ENCODE peak calls at places on chromosomes 5 and 9, in four cellular contexts. One of them, this sample, is unnamed.

GRCh38 chr9:133347515-133347984 is 381 bp downstream of the MED22 start:
- DNase-seq in HCT116: no peak
- DNase-seq in K562: peak; percentile 82
- DNase-seq in HepG2: no peak
- DNase-seq in this sample: no peak

GRCh38 chr9:136051568-136052432 is 43.3 kb downstream of the NACC2 start:
- DNase-seq in HepG2: peak; percentile 96
- DNase-seq in K562: no peak
- DNase-seq in HCT116: peak; percentile 83
- DNase-seq in this sample: peak; percentile 64

GRCh38 chr9:113456235-113456634 is 7.3 kb upstream of the RGS3 start:
- DNase-seq in K562: no peak
- DNase-seq in HCT116: no peak
- DNase-seq in HepG2: peak; percentile 41
- DNase-seq in this sample: no peak

GRCh38 chr9:79687131-79687447 is 115.3 kb downstream of the TLE4 start:
- DNase-seq in HepG2: no peak
- DNase-seq in HCT116: no peak
- DNase-seq in K562: no peak
- DNase-seq in this sample: no peak

GRCh38 chr9:23394189-23394588 is 431.9 kb downstream of the ELAVL2 start:
- DNase-seq in K562: no peak
- DNase-seq in HCT116: no peak
- DNase-seq in HepG2: no peak
- DNase-seq in this sample: no peak

GRCh38 chr9:127835930-127836586 is 18.4 kb downstream of the ENG start:
- DNase-seq in HCT116: no peak
- DNase-seq in HepG2: no peak
- DNase-seq in K562: no peak
- DNase-seq in this sample: no peak

GRCh38 chr5:133440467-133441115 is 171.8 kb downstream of the FSTL4 start:
- DNase-seq in K562: no peak
- DNase-seq in HepG2: no peak
- DNase-seq in HCT116: no peak
- DNase-seq in this sample: no peak

GRCh38 chr5:10744681-10745080 is 16.4 kb downstream of the DAP start:
- DNase-seq in HCT116: no peak
- DNase-seq in K562: no peak
- DNase-seq in HepG2: no peak
- DNase-seq in this sample: no peak

GRCh38 chr9:90774682-90775081 is 26.9 kb upstream of the SYK start:
- DNase-seq in HepG2: no peak
- DNase-seq in HCT116: no peak
- DNase-seq in K562: no peak
- DNase-seq in this sample: no peak

GRCh38 chr5:166165600-166165999 is 2125.8 kb upstream of the WWC1 start:
- DNase-seq in HCT116: no peak
- DNase-seq in HepG2: no peak
- DNase-seq in K562: no peak
- DNase-seq in this sample: no peak

GRCh38 chr9:34454571-34455065 is 3.8 kb downstream of the FAM219A start:
- DNase-seq in K562: peak; percentile 14
- DNase-seq in HepG2: no peak
- DNase-seq in HCT116: peak; percentile 39
- DNase-seq in this sample: no peak

GRCh38 chr9:133371261-133371711 is 4.6 kb downstream of the SURF4 start:
- DNase-seq in HepG2: no peak
- DNase-seq in K562: no peak
- DNase-seq in HCT116: no peak
- DNase-seq in this sample: no peak

GRCh38 chr5:131765261-131765660 is 31.6 kb downstream of the FNIP1 start:
- DNase-seq in HepG2: no peak
- DNase-seq in K562: no peak
- DNase-seq in HCT116: no peak
- DNase-seq in this sample: no peak

GRCh38 chr9:135126480-135127187 is 39.2 kb downstream of the OLFM1 start:
- DNase-seq in HepG2: no peak
- DNase-seq in K562: no peak
- DNase-seq in HCT116: peak; percentile 68
- DNase-seq in this sample: no peak

GRCh38 chr9:121285835-121286687 is 18.1 kb downstream of the GSN start:
- DNase-seq in K562: peak; percentile 37
- DNase-seq in HCT116: peak; percentile 64
- DNase-seq in HepG2: no peak
- DNase-seq in this sample: no peak

GRCh38 chr5:138568061-138568824 is 7.0 kb downstream of the HSPA9 start:
- DNase-seq in HCT116: no peak
- DNase-seq in HepG2: no peak
- DNase-seq in K562: no peak
- DNase-seq in this sample: no peak

GRCh38 chr5:126178521-126178920 is 244.7 kb upstream of the GRAMD2B start:
- DNase-seq in K562: no peak
- DNase-seq in HepG2: no peak
- DNase-seq in HCT116: no peak
- DNase-seq in this sample: no peak

GRCh38 chr5:9667906-9668305 is 37.8 kb upstream of the TAS2R1 start:
- DNase-seq in HCT116: no peak
- DNase-seq in K562: no peak
- DNase-seq in HepG2: no peak
- DNase-seq in this sample: no peak

GRCh38 chr5:55324815-55325418 is 17.1 kb downstream of the MTREX start:
- DNase-seq in HCT116: peak; percentile 32
- DNase-seq in HepG2: peak; percentile 49
- DNase-seq in K562: no peak
- DNase-seq in this sample: no peak

GRCh38 chr9:116193636-116194035 is 40.0 kb downstream of the PAPPA start:
- DNase-seq in K562: no peak
- DNase-seq in HCT116: no peak
- DNase-seq in HepG2: no peak
- DNase-seq in this sample: no peak

GRCh38 chr5:156934450-156935211 is 28.4 kb downstream of the TIMD4 start:
- DNase-seq in HCT116: peak; percentile 7
- DNase-seq in HepG2: peak; percentile 9
- DNase-seq in K562: peak; percentile 11
- DNase-seq in this sample: peak; percentile 24

GRCh38 chr9:137445275-137445807 is 4.2 kb upstream of the ENTPD8 start:
- DNase-seq in K562: peak; percentile 60
- DNase-seq in HepG2: peak; percentile 57
- DNase-seq in HCT116: peak; percentile 56
- DNase-seq in this sample: peak; percentile 41

GRCh38 chr9:34382054-34382453 is 5.4 kb upstream of the MYORG start:
- DNase-seq in K562: no peak
- DNase-seq in HCT116: no peak
- DNase-seq in HepG2: no peak
- DNase-seq in this sample: no peak

GRCh38 chr5:10272053-10272869 is 22.2 kb downstream of the CCT5 start:
- DNase-seq in HepG2: no peak
- DNase-seq in K562: no peak
- DNase-seq in HCT116: no peak
- DNase-seq in this sample: no peak

GRCh38 chr9:21350787-21351186 is at the start of gene IFNA6:
- DNase-seq in K562: no peak
- DNase-seq in HepG2: no peak
- DNase-seq in HCT116: no peak
- DNase-seq in this sample: no peak

GRCh38 chr9:101366038-101366756 is 18.6 kb downstream of the BAAT start:
- DNase-seq in HepG2: peak; percentile 91
- DNase-seq in HCT116: no peak
- DNase-seq in K562: peak; percentile 35
- DNase-seq in this sample: no peak

GRCh38 chr5:119829341-119829740 is 200.0 kb downstream of the FAM170A start:
- DNase-seq in HCT116: no peak
- DNase-seq in K562: no peak
- DNase-seq in HepG2: no peak
- DNase-seq in this sample: no peak

GRCh38 chr5:93756372-93756771 is 15.0 kb upstream of the POU5F2 start:
- DNase-seq in HCT116: no peak
- DNase-seq in K562: no peak
- DNase-seq in HepG2: no peak
- DNase-seq in this sample: no peak

GRCh38 chr5:123460296-123460729 is 37.1 kb upstream of the CEP120 start:
- DNase-seq in K562: peak; percentile 20
- DNase-seq in HepG2: no peak
- DNase-seq in HCT116: peak; percentile 47
- DNase-seq in this sample: no peak

GRCh38 chr9:22623236-22623635 is 176.6 kb downstream of the DMRTA1 start:
- DNase-seq in K562: no peak
- DNase-seq in HCT116: no peak
- DNase-seq in HepG2: no peak
- DNase-seq in this sample: no peak

GRCh38 chr5:156475831-156476551 is 149.0 kb downstream of the SGCD start:
- DNase-seq in HCT116: no peak
- DNase-seq in K562: no peak
- DNase-seq in HepG2: no peak
- DNase-seq in this sample: no peak

GRCh38 chr9:95820076-95820475 is 55.4 kb upstream of the ERCC6L2 start:
- DNase-seq in HepG2: no peak
- DNase-seq in HCT116: no peak
- DNase-seq in K562: no peak
- DNase-seq in this sample: no peak

DNA sequence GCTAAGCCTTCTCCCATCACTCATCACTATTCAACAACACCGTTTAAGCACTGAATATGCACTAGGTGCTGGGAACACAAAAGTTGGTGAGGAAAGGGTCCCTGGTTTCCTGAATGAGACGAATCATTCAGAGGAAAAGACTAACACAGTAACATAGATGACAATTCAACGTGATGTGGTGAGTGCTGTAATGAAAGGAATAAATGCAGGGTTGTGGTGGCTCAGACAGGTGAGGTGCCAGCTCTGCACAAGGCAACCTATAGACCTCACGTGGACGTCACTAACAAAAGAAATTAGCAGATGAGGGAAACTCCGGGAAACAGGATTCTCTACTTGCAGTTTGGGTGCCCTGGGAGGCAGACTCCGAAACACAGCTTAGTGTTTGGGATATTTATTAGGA is 40.0 kb upstream of the ERBIN start:
- DNase-seq in HepG2: no peak
- DNase-seq in HCT116: no peak
- DNase-seq in K562: no peak
- DNase-seq in this sample: no peak
- TF ChIP-seq POLR2AphosphoS5 in HepG2: no peak
- TF ChIP-seq POLR2AphosphoS5 in HCT116: no peak
- TF ChIP-seq POLR2AphosphoS5 in K562: no peak
- TF ChIP-seq POLR2AphosphoS5 in this sample: no peak

GRCh38 chr5:124670672-124671592 is 75.5 kb downstream of the ZNF608 start:
- DNase-seq in K562: no peak
- DNase-seq in HCT116: no peak
- DNase-seq in HepG2: no peak
- DNase-seq in this sample: no peak
- TF ChIP-seq TCF7L2 in K562: no peak
- TF ChIP-seq TCF7L2 in HCT116: no peak
- TF ChIP-seq TCF7L2 in HepG2: no peak
- TF ChIP-seq TCF7L2 in this sample: no peak

GRCh38 chr5:149382517-149383220 is 3.6 kb upstream of the IL17B start:
- DNase-seq in HepG2: no peak
- DNase-seq in K562: no peak
- DNase-seq in HCT116: no peak
- DNase-seq in this sample: no peak
- H3K4me3 ChIP-seq in HepG2: no peak overlapping the region
- H3K4me3 ChIP-seq in K562: no peak overlapping the region
- H3K4me3 ChIP-seq in HCT116: no peak overlapping the region
- H3K4me3 ChIP-seq in this sample: no peak overlapping the region

DNA sequence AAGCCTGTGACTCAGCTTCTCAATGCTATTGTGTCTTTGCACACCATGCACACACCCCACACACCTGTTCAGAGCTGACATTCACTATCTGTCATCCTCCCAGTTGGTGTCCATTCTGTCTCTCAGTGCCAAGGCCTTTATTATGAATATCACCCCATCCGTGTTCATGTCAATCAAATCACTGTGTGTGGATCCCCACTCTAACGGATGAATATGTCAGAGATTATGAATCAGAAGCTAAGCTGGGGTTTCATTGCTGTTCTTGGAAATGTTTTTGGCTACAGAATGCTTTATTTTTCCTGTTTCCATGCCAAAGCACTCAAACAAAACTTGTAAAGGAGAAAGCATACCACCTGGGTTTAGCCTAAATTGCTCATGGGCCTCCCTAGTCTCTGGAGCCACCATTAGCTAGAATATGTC is 9.3 kb upstream of the MAMDC2 start:
- DNase-seq in HepG2: no peak
- DNase-seq in K562: no peak
- DNase-seq in HCT116: no peak
- DNase-seq in this sample: no peak
- TF ChIP-seq POLR2AphosphoS5 in HepG2: no peak
- TF ChIP-seq POLR2AphosphoS5 in K562: no peak
- TF ChIP-seq POLR2AphosphoS5 in HCT116: no peak
- TF ChIP-seq POLR2AphosphoS5 in this sample: no peak

GRCh38 chr5:80248378-80248777 is 7.5 kb downstream of the SERINC5 start:
- DNase-seq in K562: no peak
- DNase-seq in HCT116: no peak
- DNase-seq in HepG2: no peak
- DNase-seq in this sample: no peak

GRCh38 chr5:80243567-80243966 is 12.3 kb downstream of the SERINC5 start:
- DNase-seq in K562: no peak
- DNase-seq in HepG2: no peak
- DNase-seq in HCT116: no peak
- DNase-seq in this sample: no peak

GRCh38 chr5:80249876-80250275 is 6.0 kb downstream of the SERINC5 start:
- DNase-seq in HepG2: no peak
- DNase-seq in K562: no peak
- DNase-seq in HCT116: no peak
- DNase-seq in this sample: no peak

GRCh38 chr5:80245986-80246781 is 9.7 kb downstream of the SERINC5 start:
- DNase-seq in K562: no peak
- DNase-seq in HepG2: peak; percentile 69
- DNase-seq in HCT116: no peak
- DNase-seq in this sample: no peak

GRCh38 chr5:80246995-80247729 is 8.7 kb downstream of the SERINC5 start:
- DNase-seq in K562: peak; percentile 60
- DNase-seq in HCT116: peak; percentile 83
- DNase-seq in HepG2: peak; percentile 73
- DNase-seq in this sample: peak; percentile 89
- TF ChIP-seq TCF7L2 in K562: no peak
- TF ChIP-seq TCF7L2 in HCT116: no peak
- TF ChIP-seq TCF7L2 in HepG2: no peak
- TF ChIP-seq TCF7L2 in this sample: no peak

GRCh38 chr9:69171517-69171916 is 2.6 kb upstream of the TJP2 start:
- DNase-seq in HepG2: no peak
- DNase-seq in HCT116: no peak
- DNase-seq in K562: no peak
- DNase-seq in this sample: no peak

GRCh38 chr9:69171049-69171448 is 3.0 kb upstream of the TJP2 start:
- DNase-seq in K562: no peak
- DNase-seq in HepG2: no peak
- DNase-seq in HCT116: no peak
- DNase-seq in this sample: no peak

GRCh38 chr9:69165581-69165980 is 8.5 kb upstream of the TJP2 start:
- DNase-seq in HCT116: no peak
- DNase-seq in HepG2: no peak
- DNase-seq in K562: no peak
- DNase-seq in this sample: no peak

GRCh38 chr9:69170231-69170630 is 3.8 kb upstream of the TJP2 start:
- DNase-seq in K562: no peak
- DNase-seq in HCT116: no peak
- DNase-seq in HepG2: no peak
- DNase-seq in this sample: no peak

GRCh38 chr9:69168709-69169217 is 5.3 kb upstream of the TJP2 start:
- DNase-seq in HCT116: no peak
- DNase-seq in K562: peak; percentile 58
- DNase-seq in HepG2: peak; percentile 59
- DNase-seq in this sample: no peak
- H3K4me3 ChIP-seq in HCT116: no peak overlapping the region
- H3K4me3 ChIP-seq in K562: no peak overlapping the region
- H3K4me3 ChIP-seq in HepG2: no peak overlapping the region
- H3K4me3 ChIP-seq in this sample: no peak overlapping the region